ENCODE peak calls at places on chromosomes 13 and 19, in nine cellular contexts. T is NCI-H526 treated with DMSO at 0.1 percent for 48 hours; W is activated T-cell treated with anti-CD3 and anti-CD28 coated beads, Interleukin-2, amount 50 U/mL, for 72 hours; K is mucosa of gallbladder; P is astrocyte of the spinal cord; B is ovary; J is body of pancreas; Q is GM18507; V is fibroblast of lung. U is an unnamed sample.

GRCh38 chr13:96796234-96796633 is 198.0 kb downstream of the OXGR1 start:
- DNase-seq in T (no peak), Q (no peak), P (no peak), K (no peak), W (no peak), B (no peak), J (no peak), V (no peak), U (no peak)

GRCh38 chr13:36275190-36276002 is 22.2 kb downstream of the CCDC169 start:
- DNase-seq in J (no peak), P (peak), B (peak), T (peak), W (peak), Q (no peak), K (no peak), V (peak), U (no peak)

GRCh38 chr13:25462301-25463125 is 90.7 kb downstream of the ATP8A2 start:
- DNase-seq in Q (no peak), K (no peak), V (no peak), W (no peak), T (no peak), P (no peak), B (no peak), J (no peak), U (no peak)

GRCh38 chr19:47124937-47125668 is 5.5 kb upstream of the SAE1 start:
- DNase-seq in P (peak), Q (peak), B (no peak), J (peak), V (peak), W (no peak), T (peak), K (no peak), U (no peak)

GRCh38 chr13:32125221-32125621 is 93.6 kb downstream of the FRY start:
- DNase-seq in V (peak), P (no peak), W (no peak), J (no peak), K (no peak), B (no peak), T (no peak), Q (no peak), U (no peak)

GRCh38 chr13:49086711-49087110 is 111.0 kb downstream of the FNDC3A start:
- DNase-seq in T (no peak), W (no peak), P (peak), J (no peak), Q (no peak), B (no peak), V (peak), K (no peak), U (no peak)

GRCh38 chr19:39679056-39679790 is 23.5 kb downstream of the LGALS16 start:
- DNase-seq in B (no peak), T (no peak), Q (no peak), V (no peak), K (no peak), P (no peak), W (peak), J (no peak), U (no peak)

GRCh38 chr13:111336666-111337065 is 16.2 kb downstream of the TEX29 start:
- DNase-seq in P (no peak), V (peak), W (no peak), K (no peak), T (no peak), B (no peak), J (no peak), Q (no peak), U (no peak)

GRCh38 chr13:111449041-111449440 is 128.6 kb downstream of the TEX29 start:
- DNase-seq in Q (no peak), V (no peak), P (no peak), T (no peak), B (no peak), J (no peak), K (no peak), W (no peak), U (no peak)

GRCh38 chr19:2542341-2543069 is 66.6 kb downstream of the GADD45B start:
- DNase-seq in P (no peak), Q (no peak), B (no peak), W (no peak), V (peak), T (no peak), J (no peak), K (no peak), U (no peak)

GRCh38 chr19:5154799-5155426 is 185.7 kb downstream of the PTPRS start:
- DNase-seq in J (no peak), W (no peak), K (no peak), T (no peak), V (no peak), P (no peak), B (no peak), Q (no peak), U (no peak)

GRCh38 chr13:107736149-107736548 is 479.2 kb downstream of the LIG4 start:
- DNase-seq in P (no peak), T (no peak), Q (no peak), B (no peak), K (no peak), J (no peak), V (no peak), W (no peak), U (no peak)

GRCh38 chr13:92838786-92839185 is 387.8 kb upstream of the GPC6 start:
- DNase-seq in W (no peak), P (peak), K (no peak), B (no peak), T (no peak), Q (no peak), J (no peak), V (peak), U (no peak)

GRCh38 chr19:18049390-18049789 is 37.3 kb downstream of the IL12RB1 start:
- DNase-seq in V (peak), W (no peak), J (peak), Q (no peak), B (peak), P (peak), K (peak), T (no peak), U (peak)

GRCh38 chr19:3142292-3142670 is 6.4 kb downstream of the GNA15 start:
- DNase-seq in Q (no peak), P (peak), K (no peak), J (no peak), B (peak), T (no peak), V (peak), W (peak), U (no peak)

GRCh38 chr13:33545492-33545891 is 259.9 kb upstream of the STARD13 start:
- DNase-seq in B (no peak), V (no peak), P (no peak), K (peak), J (no peak), Q (no peak), W (no peak), T (no peak), U (no peak)

GRCh38 chr13:85528578-85529215 is 270.5 kb downstream of the SLITRK6 start:
- DNase-seq in B (no peak), Q (no peak), V (peak), K (no peak), T (no peak), W (no peak), J (no peak), P (peak), U (no peak)

GRCh38 chr19:1481893-1482360 is 2.9 kb upstream of the C19orf25 start:
- DNase-seq in T (no peak), P (no peak), B (peak), V (no peak), J (no peak), Q (no peak), W (no peak), K (no peak), U (peak)

GRCh38 chr13:79290595-79291244 is 115.3 kb downstream of the RBM26 start:
- DNase-seq in K (no peak), P (no peak), Q (no peak), B (no peak), W (no peak), V (no peak), T (peak), J (no peak), U (no peak)

GRCh38 chr19:30087381-30088138 is 145.5 kb downstream of the URI1 start:
- DNase-seq in T (no peak), B (no peak), W (no peak), K (no peak), J (no peak), V (no peak), P (no peak), Q (no peak), U (peak)

GRCh38 chr19:49145485-49146407 is 9.4 kb downstream of the HRC start:
- DNase-seq in Q (peak), B (peak), J (peak), T (peak), V (peak), K (peak), P (peak), W (peak), U (peak)

GRCh38 chr13:90197722-90198121 is 1149.8 kb upstream of the MIR17HG start:
- DNase-seq in V (peak), T (no peak), Q (no peak), J (no peak), W (no peak), B (no peak), P (peak), K (no peak), U (no peak)

GRCh38 chr19:2015611-2015950 is at the start of gene BTBD2:
- DNase-seq in K (peak), W (peak), V (peak), B (peak), T (no peak), Q (no peak), P (peak), J (peak), U (no peak)

GRCh38 chr13:43787518-43787891 is 733 bp upstream of the ENOX1 start:
- DNase-seq in W (no peak), T (no peak), V (no peak), P (peak), Q (no peak), J (no peak), B (no peak), K (no peak), U (no peak)

GRCh38 chr19:36054733-36055686 is at the start of gene WDR62:
- DNase-seq in Q (peak), K (peak), T (peak), B (peak), P (peak), J (peak), W (peak), V (peak), U (peak)

GRCh38 chr19:35518313-35518712 is 4.9 kb upstream of the DMKN start:
- DNase-seq in T (no peak), K (no peak), J (no peak), V (peak), W (no peak), B (no peak), P (peak), Q (no peak), U (no peak)

GRCh38 chr19:3543150-3544053 is 4.4 kb downstream of the TEKTIP1 start:
- DNase-seq in V (no peak), J (no peak), W (no peak), Q (no peak), P (no peak), B (no peak), K (peak), T (no peak), U (peak)

GRCh38 chr13:113903361-113903760 is 39.5 kb upstream of the GAS6 start:
- DNase-seq in T (no peak), V (peak), B (no peak), W (no peak), Q (no peak), J (peak), K (no peak), P (peak), U (no peak)